ENCODE peak calls at places on chromosomes 13 and 19, in ten cellular contexts. B is endothelial cell of umbilical vein, O is cardiac fibroblast, P is Calu3, G is nephron progenitor cell, K is MCF 10A, Z is mammary epithelial cell, M is pancreas, X is fibroblast of pulmonary artery, J is HFFc6. A is an unnamed sample.

GRCh38 chr13:38819053-38819452 is 132.2 kb downstream of the FREM2 start:
- DNase-seq in P (no peak), B (peak), K (peak), J (no peak), O (no peak), Z (peak), M (peak), X (peak), G (no peak), A (no peak)

GRCh38 chr19:35596366-35596999 is 10.5 kb downstream of the PMIS2 start:
- DNase-seq in P (no peak), J (peak), O (peak), X (peak), B (no peak), G (no peak), M (no peak), Z (no peak), K (peak), A (peak)

GRCh38 chr19:2782357-2782935 is 627 bp downstream of the SGTA start:
- DNase-seq in M (no peak), J (no peak), B (peak), O (peak), Z (peak), K (peak), P (no peak), G (no peak), X (no peak), A (no peak)

GRCh38 chr13:27482996-27483395 is 32.6 kb upstream of the MTIF3 start:
- DNase-seq in O (no peak), Z (no peak), K (no peak), P (no peak), X (no peak), B (no peak), M (no peak), J (no peak), G (no peak), A (peak)

GRCh38 chr13:73303858-73304257 is 245.1 kb downstream of the KLF5 start:
- DNase-seq in M (no peak), O (peak), B (no peak), X (peak), P (no peak), Z (peak), K (peak), J (peak), G (no peak), A (no peak)

GRCh38 chr19:2289714-2290435 is 7.9 kb upstream of the PEAK3 start:
- DNase-seq in P (no peak), X (no peak), O (no peak), Z (peak), B (no peak), M (no peak), J (no peak), K (no peak), G (peak), A (peak)

GRCh38 chr19:5090780-5091575 is 122.1 kb downstream of the KDM4B start:
- DNase-seq in X (peak), J (no peak), M (no peak), G (peak), Z (no peak), B (no peak), P (no peak), O (peak), K (no peak), A (no peak)

GRCh38 chr13:52695856-52696255 is 43.2 kb downstream of the SUGT1 start:
- DNase-seq in K (peak), B (no peak), O (peak), X (peak), Z (peak), J (peak), P (no peak), G (no peak), M (no peak), A (peak)

GRCh38 chr19:51687791-51688664 is 5.1 kb upstream of the SPACA6 start:
- DNase-seq in K (peak), B (peak), O (peak), X (peak), Z (peak), J (peak), P (peak), M (peak), G (peak), A (no peak)

GRCh38 chr19:51251453-51251790 is 542 bp downstream of the SIGLECL1 start:
- DNase-seq in M (no peak), P (peak), Z (no peak), K (no peak), G (no peak), B (no peak), J (no peak), X (no peak), O (no peak), A (no peak)

GRCh38 chr19:32896516-32897214 is 27.1 kb upstream of the SLC7A9 start:
- DNase-seq in Z (no peak), G (no peak), O (no peak), P (no peak), M (no peak), B (no peak), K (no peak), J (peak), X (peak), A (no peak)

GRCh38 chr13:22201395-22201794 is 530.5 kb downstream of the FGF9 start:
- DNase-seq in X (no peak), K (no peak), G (no peak), O (no peak), P (no peak), M (no peak), B (no peak), J (no peak), Z (no peak), A (no peak)

GRCh38 chr13:21849323-21849722 is 178.4 kb downstream of the FGF9 start:
- DNase-seq in M (no peak), X (peak), Z (peak), B (no peak), O (peak), K (no peak), P (peak), G (peak), J (no peak), A (peak)

GRCh38 chr19:15115762-15116615 is 8.8 kb downstream of the SYDE1 start:
- DNase-seq in O (no peak), Z (no peak), G (no peak), P (no peak), K (no peak), B (no peak), J (no peak), X (no peak), M (no peak), A (no peak)

GRCh38 chr19:18361646-18362045 is 21.2 kb downstream of the PGPEP1 start:
- DNase-seq in J (no peak), M (no peak), X (no peak), K (no peak), O (no peak), B (no peak), P (no peak), Z (no peak), G (no peak), A (no peak)

GRCh38 chr13:42752731-42753130 is 28.7 kb upstream of the FAM216B start:
- DNase-seq in B (no peak), J (no peak), G (no peak), M (no peak), K (no peak), X (no peak), O (peak), Z (no peak), P (no peak), A (no peak)

GRCh38 chr13:42751693-42752092 is 29.7 kb upstream of the FAM216B start:
- DNase-seq in K (no peak), O (no peak), M (no peak), P (no peak), B (no peak), Z (no peak), J (no peak), G (no peak), X (no peak), A (peak)

GRCh38 chr13:42754801-42755513 is 26.4 kb upstream of the FAM216B start:
- DNase-seq in Z (no peak), M (no peak), X (no peak), P (no peak), J (no peak), B (no peak), O (no peak), G (no peak), K (no peak), A (no peak)

GRCh38 chr13:42750858-42751257 is 30.5 kb upstream of the FAM216B start:
- DNase-seq in X (no peak), G (no peak), K (peak), J (no peak), M (no peak), B (no peak), P (no peak), Z (no peak), O (no peak), A (no peak)

DNA sequence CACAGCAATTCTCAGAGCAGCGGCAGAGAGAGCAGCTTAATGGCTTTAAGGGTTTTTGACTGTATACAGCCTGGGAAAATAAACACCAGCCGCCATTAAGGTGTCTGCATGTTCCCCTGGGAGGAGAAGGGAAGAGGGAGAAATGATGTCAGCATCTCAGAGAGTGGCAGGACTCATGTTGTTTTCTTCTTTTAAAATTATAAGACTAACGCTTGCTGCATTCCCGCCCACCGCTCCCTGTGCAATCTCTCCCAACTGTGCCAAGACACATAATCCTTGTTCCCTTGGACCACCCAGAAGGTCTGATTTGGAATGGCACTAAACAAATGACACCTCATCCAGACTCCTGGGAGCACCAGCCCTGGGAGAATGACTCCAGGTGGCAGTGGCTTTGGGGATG is 27.7 kb upstream of the FAM216B start:
- DNase-seq in X (no peak), P (no peak), K (no peak), J (no peak), G (peak), O (peak), Z (no peak), B (no peak), M (no peak), A (no peak)
- TF ChIP-seq CTCF in X (no peak), P (no peak), K (no peak), J (no peak), G (no peak), O (no peak), Z (no peak), B (no peak), M (no peak), A (no peak)

DNA sequence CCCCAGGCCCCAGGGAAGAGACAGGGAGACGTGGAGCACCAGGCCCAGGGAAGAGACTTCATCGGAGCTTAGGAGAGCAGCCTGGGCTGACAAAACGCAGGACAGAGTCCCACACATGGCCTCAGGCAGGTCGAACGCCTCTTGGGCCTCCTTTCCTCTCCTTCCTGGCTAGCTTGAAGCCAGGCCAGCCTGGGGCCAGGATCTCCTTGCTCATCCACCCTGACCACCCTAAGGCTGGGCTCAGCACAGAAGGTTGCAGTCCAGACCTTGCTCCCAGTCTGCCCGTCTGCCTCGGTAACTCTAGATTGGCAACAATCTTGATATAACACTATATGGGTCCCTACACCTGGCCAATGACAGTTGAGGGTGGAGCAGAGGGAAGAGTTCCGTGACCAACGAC is 10.1 kb downstream of the PPP6R1 start:
- DNase-seq in J (no peak), M (no peak), G (no peak), P (no peak), K (no peak), Z (no peak), B (no peak), O (no peak), X (no peak), A (peak)
- TF ChIP-seq CTCF in J (no peak), M (no peak), G (no peak), P (no peak), K (no peak), Z (no peak), B (no peak), O (no peak), X (no peak), A (no peak)

GRCh38 chr19:56066152-56067023 is 54.7 kb downstream of the ZNF787 start:
- DNase-seq in P (peak), X (peak), B (peak), J (no peak), Z (peak), M (peak), G (peak), O (peak), K (peak), A (peak)

GRCh38 chr19:56069642-56070041 is 51.5 kb downstream of the ZNF787 start:
- DNase-seq in M (no peak), O (no peak), G (no peak), B (no peak), Z (no peak), P (no peak), J (no peak), K (no peak), X (no peak), A (no peak)

GRCh38 chr19:56076413-56076998 is 44.6 kb downstream of the ZNF787 start:
- DNase-seq in P (peak), K (peak), M (no peak), B (peak), X (peak), J (peak), O (peak), Z (peak), G (peak), A (no peak)

GRCh38 chr19:56071151-56071550 is 49.9 kb downstream of the ZNF787 start:
- DNase-seq in K (peak), B (no peak), J (no peak), X (no peak), M (no peak), Z (no peak), O (peak), G (no peak), P (peak), A (no peak)
- TF ChIP-seq CTCF in K (peak), B (no peak), J (peak), X (peak), M (no peak), Z (peak), O (peak), G (no peak), P (peak), A (no peak)

DNA sequence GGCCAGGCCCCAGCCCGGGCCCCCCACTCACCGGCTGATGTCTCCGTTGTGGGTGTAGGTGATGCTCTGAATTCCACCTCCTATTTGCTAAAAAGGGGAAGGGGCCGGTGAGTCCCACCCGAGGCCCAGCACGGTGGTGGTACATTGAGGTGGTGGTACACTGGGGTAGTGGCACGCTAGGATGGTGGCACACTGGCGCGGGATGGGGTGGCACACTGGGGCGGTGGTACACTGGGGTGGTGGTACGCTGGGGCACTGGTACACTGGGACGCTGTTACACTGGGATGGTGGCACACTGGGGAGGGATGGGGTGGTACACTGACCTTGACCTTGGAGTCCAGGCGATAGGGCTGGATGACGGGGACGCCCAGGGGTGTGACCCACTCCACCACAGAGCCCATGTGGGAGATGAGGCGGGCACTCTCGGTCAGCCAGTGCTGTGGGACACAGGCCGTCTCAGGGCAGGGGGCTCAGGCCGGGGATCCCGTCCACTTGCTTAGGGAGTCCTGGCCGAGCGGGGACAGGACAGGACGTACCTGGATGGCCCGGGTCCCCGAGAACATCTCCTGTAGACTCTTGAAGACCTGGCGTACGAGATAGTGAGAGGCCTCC is 14.6 kb downstream of the POLRMT start:
- DNase-seq in Z (no peak), X (no peak), K (no peak), P (no peak), O (no peak), M (no peak), G (no peak), J (no peak), B (no peak), A (no peak)
- TF ChIP-seq CTCF in Z (no peak), X (no peak), K (no peak), P (no peak), O (no peak), M (no peak), G (no peak), J (no peak), B (no peak), A (no peak)

A was measured in GM20000.